ENCODE peak calls at places on chromosomes 5 and 9, in four cellular contexts. T is brain microvascular endothelial cell; K is CD8-positive, alpha-beta T cell; L is left ventricle myocardium inferior. A is an unnamed sample.

GRCh38 chr9:99918134-99918533 is 11.7 kb downstream of the STX17 start:
- DNase-seq in L (no peak), K (no peak), T (no peak), A (no peak)

GRCh38 chr5:60024104-60024503 is 130.6 kb upstream of the PDE4D start:
- DNase-seq in T (no peak), L (no peak), K (no peak), A (no peak)

GRCh38 chr5:61816585-61817450 is 484.8 kb downstream of the ZSWIM6 start:
- DNase-seq in L (no peak), K (no peak), T (no peak), A (no peak)

GRCh38 chr5:157486861-157487260 is 26.8 kb downstream of the NIPAL4 start:
- DNase-seq in K (no peak), T (no peak), L (no peak), A (peak)

GRCh38 chr5:86679949-86680348 is 62.2 kb downstream of the COX7C start:
- DNase-seq in T (no peak), L (no peak), K (no peak), A (no peak)

GRCh38 chr5:117060099-117060498 is 485.5 kb upstream of the SEMA6A start:
- DNase-seq in K (no peak), T (no peak), L (no peak), A (no peak)

GRCh38 chr5:910769-911160 is 18.1 kb downstream of the TRIP13 start:
- DNase-seq in K (no peak), T (no peak), L (no peak), A (no peak)

GRCh38 chr9:130172161-130172857 is at the start of gene NCS1:
- DNase-seq in T (peak), L (peak), K (peak), A (peak)

GRCh38 chr9:132943677-132944293 is 631 bp downstream of the TSC1 start:
- DNase-seq in T (no peak), L (no peak), K (no peak), A (no peak)

GRCh38 chr9:137460363-137461315 is 1.5 kb upstream of the NSMF start:
- DNase-seq in K (no peak), T (no peak), L (no peak), A (no peak)

GRCh38 chr9:27470291-27470805 is 53.7 kb upstream of the IFNK start:
- DNase-seq in L (no peak), K (no peak), T (no peak), A (no peak)

GRCh38 chr9:69115621-69116020 is 58.5 kb upstream of the TJP2 start:
- DNase-seq in T (no peak), L (no peak), K (no peak), A (no peak)

GRCh38 chr5:158727771-158728311 is 371.9 kb downstream of the EBF1 start:
- DNase-seq in L (peak), K (no peak), T (peak), A (peak)

GRCh38 chr9:120299785-120300184 is 280.2 kb downstream of the CDK5RAP2 start:
- DNase-seq in L (no peak), K (no peak), T (no peak), A (no peak)

DNA sequence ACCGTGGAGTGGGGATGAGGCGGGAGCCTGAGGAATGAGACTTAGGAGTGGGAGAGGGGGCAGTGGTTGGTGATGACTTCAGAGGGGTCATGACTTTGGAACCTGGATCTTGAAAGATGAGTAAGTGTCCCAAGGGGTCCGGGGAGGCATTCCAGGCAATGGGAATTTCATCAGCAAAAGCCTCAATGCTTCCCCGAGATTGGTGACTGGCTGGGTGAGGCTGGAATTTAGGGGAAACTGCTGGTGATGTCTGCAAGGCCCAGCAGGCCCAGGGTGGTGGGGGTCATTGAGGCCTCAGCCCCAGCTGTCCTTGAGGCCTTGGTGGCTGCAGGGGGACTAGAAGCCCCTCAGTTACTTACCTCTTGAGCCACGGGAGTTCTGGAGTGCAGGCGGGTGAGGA is 7.5 kb downstream of the NDST1 start:
- DNase-seq in T (peak), L (no peak), K (no peak), A (no peak)
- H3K27ac ChIP-seq in T (peak), L (peak), K (no peak), A (peak)

DNA sequence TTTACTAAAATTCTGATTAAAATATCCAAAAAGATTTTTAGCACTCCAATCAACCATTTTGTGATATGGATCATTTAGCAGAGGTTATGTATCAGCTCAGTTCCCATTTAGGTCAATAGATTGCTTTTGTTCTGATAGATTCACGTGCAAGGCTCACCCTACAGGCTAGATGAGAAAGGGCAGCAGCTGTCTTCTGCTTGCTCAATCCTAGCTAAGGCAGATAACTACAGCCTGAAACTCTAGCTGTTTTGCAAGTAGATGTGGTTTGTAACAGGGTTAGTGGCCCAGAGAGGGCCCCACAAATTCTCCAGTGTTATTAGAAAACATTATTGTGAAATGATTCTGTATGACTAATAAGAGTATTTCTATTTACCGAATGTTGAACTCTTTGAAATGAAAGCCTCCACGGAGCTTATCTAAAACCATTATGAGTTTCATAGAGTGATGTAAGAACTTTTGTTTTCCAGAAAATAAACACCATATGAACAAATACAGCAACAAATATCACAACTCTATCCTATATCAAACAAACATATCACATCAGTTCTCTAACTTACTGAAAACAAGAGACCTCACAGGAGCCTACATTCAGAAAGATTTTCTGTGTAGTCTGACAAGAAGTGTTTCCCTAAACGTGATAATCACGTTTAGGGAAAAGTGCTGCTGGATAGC is 841.9 kb upstream of the ACO1 start:
- DNase-seq in T (peak), K (no peak), L (no peak), A (peak)
- TF ChIP-seq CTCF in T (peak), K (no peak), L (peak), A (no peak)

DNA sequence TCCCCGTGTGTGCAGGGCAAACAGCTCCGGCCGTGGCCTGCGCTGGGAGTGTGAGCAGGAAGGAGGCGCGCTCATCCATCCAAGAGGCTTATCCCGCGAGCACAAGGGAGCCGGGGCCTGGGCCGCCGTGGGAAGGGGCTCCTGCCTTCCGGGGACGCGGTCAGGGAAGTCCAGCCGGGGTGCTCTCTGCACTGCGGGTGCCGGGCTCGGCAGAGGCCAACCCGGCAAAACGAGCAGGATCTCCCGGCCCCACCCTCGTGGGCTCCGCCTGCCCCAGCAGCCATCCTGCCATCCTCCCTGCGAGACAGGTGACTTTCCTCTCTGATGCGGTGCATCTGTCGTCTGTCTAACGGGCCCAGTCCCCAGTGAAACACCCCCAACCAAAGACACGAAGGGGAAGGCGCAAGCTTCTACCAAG is 244.2 kb downstream of the AUH start:
- DNase-seq in L (no peak), T (no peak), K (no peak), A (no peak)
- H3K4me3 ChIP-seq in L (peak), T (no peak), K (no peak), A (peak)

DNA sequence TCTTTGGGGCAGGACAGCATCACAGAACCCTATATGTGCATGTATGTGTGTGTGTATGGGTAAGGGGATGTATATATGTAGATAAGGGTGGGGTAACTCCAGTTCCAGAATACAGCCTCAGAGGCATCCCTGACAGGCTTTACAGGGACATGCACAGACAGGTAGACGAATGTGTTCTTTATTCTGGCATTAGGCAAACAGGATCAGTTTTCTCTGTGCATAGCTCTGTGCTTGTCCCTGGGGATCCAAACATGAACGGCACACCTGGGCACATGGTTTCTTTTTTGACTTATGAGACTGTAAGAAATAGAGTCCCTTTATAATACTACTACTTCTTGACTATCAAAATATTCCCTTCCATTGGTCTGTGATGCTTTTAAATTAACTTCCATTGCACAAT is 120.6 kb downstream of the TRIO start:
- DNase-seq in K (no peak), T (no peak), L (no peak), A (no peak)
- H3K27ac ChIP-seq in K (no peak), T (peak), L (no peak), A (no peak)

GRCh38 chr5:67989457-67989856 is 226.1 kb upstream of the PIK3R1 start:
- DNase-seq in T (peak), K (no peak), L (no peak), A (no peak)
- TF ChIP-seq CTCF in T (peak), K (no peak), L (peak), A (no peak)

DNA sequence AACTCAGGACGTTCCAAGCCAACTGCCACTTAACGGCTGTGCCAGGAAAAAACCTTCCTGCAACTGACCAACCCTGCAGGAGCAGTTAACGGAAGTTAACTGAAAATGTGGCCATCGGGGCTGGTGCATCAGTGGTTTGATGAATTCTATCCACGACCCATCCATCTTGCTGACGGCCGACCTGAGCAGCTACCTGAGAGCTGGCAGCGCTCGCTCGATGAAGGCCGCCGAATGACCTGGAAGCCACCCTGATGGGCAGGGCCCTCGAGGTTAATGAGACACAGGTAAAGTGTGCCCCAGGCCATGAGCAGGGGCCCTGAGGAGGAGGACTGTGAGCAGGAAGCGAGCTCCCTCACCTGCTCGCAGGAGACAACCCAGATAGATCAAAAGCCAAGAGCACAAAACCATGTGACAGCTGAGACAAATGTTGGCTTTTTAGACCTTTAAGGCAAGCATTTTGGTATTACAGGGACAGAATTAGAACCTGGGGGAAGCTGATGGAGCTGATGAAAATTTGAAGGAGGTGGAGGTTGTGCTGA is 35.3 kb upstream of the FLT4 start:
- DNase-seq in K (peak), T (no peak), L (no peak), A (no peak)
- H3K4me3 ChIP-seq in K (no peak), T (no peak), L (no peak), A (no peak)

GRCh38 chr5:55593115-55593472 is 58.3 kb upstream of the PLPP1 start:
- DNase-seq in K (no peak), T (no peak), L (no peak), A (no peak)
- H3K27ac ChIP-seq in K (no peak), T (no peak), L (peak), A (no peak)

A was measured in testis.